ENCODE peak calls at places on chromosomes 1 and 21, in seven cellular contexts. P is LoVo; E is iPS-NIHi11; M is cardiac fibroblast; G is SK-N-DZ; A is naive thymus-derived CD4-positive, alpha-beta T cell; O is activated effector memory CD4-positive, alpha-beta T cell treated with Interleukin-2 at 50 U/mL for 16 hours. V is an unnamed sample.
A peak's percentile ranks its signal among the peaks of the same experiment; 100 is the strongest.

GRCh38 chr1:8679411-8679800 is 138.0 kb downstream of the RERE start:
- DNase-seq in G (no peak), O (no peak), E (no peak), A (no peak), M (peak; percentile 59), P (no peak), V (no peak)

GRCh38 chr21:46027855-46028493 is 46.4 kb downstream of the COL6A1 start:
- DNase-seq in P (no peak), E (no peak), A (no peak), M (peak; percentile 85), O (no peak), G (no peak), V (no peak)

GRCh38 chr1:145717833-145718232 is 1.5 kb upstream of the CD160 start:
- DNase-seq in A (no peak), M (no peak), E (no peak), P (no peak), O (no peak), G (no peak), V (no peak)

GRCh38 chr1:16093611-16094010 is 20.2 kb upstream of the FAM131C start:
- DNase-seq in P (no peak), E (no peak), O (no peak), G (no peak), A (no peak), M (no peak), V (peak; percentile 85)

GRCh38 chr1:201850053-201850397 is 21.1 kb downstream of the IPO9 start:
- DNase-seq in M (peak; percentile 93), A (no peak), G (no peak), O (no peak), P (no peak), E (no peak), V (peak; percentile 59)

GRCh38 chr21:42414928-42415769 is 11.4 kb downstream of the UBASH3A start:
- DNase-seq in O (peak; percentile 74), G (no peak), A (peak; percentile 77), E (peak; percentile 50), M (peak; percentile 7), P (no peak), V (peak; percentile 84)

GRCh38 chr1:14608308-14608707 is 9.8 kb downstream of the KAZN start:
- DNase-seq in O (no peak), E (no peak), P (no peak), M (no peak), A (no peak), G (no peak), V (no peak)

GRCh38 chr1:117633936-117634335 is 28.1 kb downstream of the TENT5C start:
- DNase-seq in G (no peak), M (no peak), O (no peak), P (no peak), A (no peak), E (no peak), V (no peak)

GRCh38 chr1:6178751-6179563 is 1.2 kb downstream of the CHD5 start:
- DNase-seq in A (no peak), M (no peak), P (no peak), G (no peak), E (peak; percentile 73), O (no peak), V (no peak)

GRCh38 chr1:186374313-186375151 is 521 bp downstream of the TPR start:
- DNase-seq in A (no peak), M (peak; percentile 40), E (peak; percentile 25), P (peak; percentile 71), G (peak; percentile 48), O (peak; percentile 2), V (peak; percentile 21)

GRCh38 chr1:201686709-201687455 is 142.1 kb upstream of the IPO9 start:
- DNase-seq in M (no peak), A (no peak), O (no peak), E (peak; percentile 59), G (no peak), P (no peak), V (no peak)

GRCh38 chr1:202944438-202944921 is 13.6 kb downstream of the ADIPOR1 start:
- DNase-seq in A (no peak), E (no peak), G (no peak), O (no peak), P (no peak), M (no peak), V (no peak)

GRCh38 chr1:202624088-202624780 is 86.0 kb downstream of the SYT2 start:
- DNase-seq in A (no peak), O (no peak), G (no peak), M (no peak), P (no peak), E (no peak), V (no peak)

GRCh38 chr1:78005755-78006154 is 1.0 kb downstream of the DNAJB4 start:
- DNase-seq in O (no peak), P (peak; percentile 74), G (no peak), A (peak; percentile 24), E (no peak), M (peak; percentile 95), V (peak; percentile 80)

GRCh38 chr1:192573499-192573898 is 2.1 kb upstream of the RGS1 start:
- DNase-seq in A (no peak), G (no peak), M (no peak), P (no peak), O (no peak), E (no peak), V (peak; percentile 74)

GRCh38 chr21:37324558-37324957 is 42.0 kb upstream of the DYRK1A start:
- DNase-seq in G (no peak), A (no peak), O (no peak), M (no peak), E (no peak), P (no peak), V (no peak)

GRCh38 chr1:24151175-24151533 is 8.2 kb upstream of the IL22RA1 start:
- DNase-seq in G (no peak), O (no peak), A (no peak), E (peak; percentile 76), M (no peak), P (peak; percentile 66), V (no peak)

GRCh38 chr1:36981771-36982622 is 52.3 kb downstream of the GRIK3 start:
- DNase-seq in O (no peak), E (no peak), G (no peak), A (no peak), P (no peak), M (no peak), V (no peak)

GRCh38 chr1:198157241-198157846 is 546 bp downstream of the NEK7 start:
- DNase-seq in M (peak; percentile 96), O (peak; percentile 74), G (peak; percentile 94), P (peak; percentile 87), A (peak; percentile 80), E (peak; percentile 78), V (peak; percentile 88)

GRCh38 chr1:234845097-234845660 is 235.2 kb upstream of the IRF2BP2 start:
- DNase-seq in G (no peak), O (peak; percentile 25), M (no peak), P (no peak), A (peak; percentile 62), E (no peak), V (no peak)

GRCh38 chr1:199273837-199274379 is 635.1 kb downstream of the PTPRC start:
- DNase-seq in E (peak; percentile 33), P (peak; percentile 31), A (no peak), G (no peak), M (peak; percentile 35), O (no peak), V (peak; percentile 54)

GRCh38 chr1:109275706-109276345 is 7.1 kb downstream of the PSRC1 start:
- DNase-seq in O (no peak), P (no peak), E (no peak), G (no peak), A (no peak), M (no peak), V (peak; percentile 88)

GRCh38 chr1:212879947-212880690 is 22.0 kb downstream of the FLVCR1 start:
- DNase-seq in P (no peak), M (no peak), A (no peak), E (no peak), O (no peak), G (no peak), V (no peak)

GRCh38 chr1:191693797-191694196 is 464.5 kb upstream of the RGS18 start:
- DNase-seq in M (no peak), E (no peak), A (no peak), G (no peak), P (no peak), O (no peak), V (no peak)

GRCh38 chr21:38311765-38312164 is 55.0 kb downstream of the KCNJ15 start:
- DNase-seq in E (no peak), A (no peak), P (no peak), M (no peak), G (no peak), O (no peak), V (peak; percentile 84)

GRCh38 chr1:89780721-89781120 is 40.1 kb upstream of the LRRC8D start:
- DNase-seq in P (no peak), G (peak; percentile 57), E (no peak), O (no peak), M (peak; percentile 52), A (peak; percentile 38), V (peak; percentile 63)

GRCh38 chr1:19341201-19342076 is 29.3 kb downstream of the SLC66A1 start:
- DNase-seq in O (peak; percentile 62), P (peak; percentile 62), G (peak; percentile 62), M (peak; percentile 77), A (peak; percentile 69), E (peak; percentile 92), V (peak; percentile 60)

GRCh38 chr1:170131984-170132383 is 13.8 kb upstream of the NTMT2 start:
- DNase-seq in G (no peak), A (no peak), O (no peak), P (no peak), E (no peak), M (no peak), V (no peak)

GRCh38 chr1:232553050-232553754 is 76.7 kb downstream of the SIPA1L2 start:
- DNase-seq in M (peak; percentile 75), O (no peak), E (no peak), P (no peak), G (no peak), A (no peak), V (peak; percentile 55)

GRCh38 chr1:27605300-27605766 is 1.4 kb upstream of the AHDC1 start:
- DNase-seq in M (no peak), A (no peak), E (no peak), O (no peak), G (no peak), P (no peak), V (no peak)

GRCh38 chr1:247647864-247648263 is 31.7 kb downstream of the OR13G1 start:
- DNase-seq in O (no peak), G (no peak), P (peak; percentile 22), M (no peak), E (peak; percentile 55), A (no peak), V (peak; percentile 29)

GRCh38 chr1:23957096-23957495 is 2.5 kb upstream of the PNRC2 start:
- DNase-seq in A (no peak), E (no peak), G (no peak), M (no peak), O (no peak), P (peak; percentile 37), V (no peak)

GRCh38 chr1:8478566-8478965 is 160.7 kb downstream of the SLC45A1 start:
- DNase-seq in O (no peak), M (no peak), A (no peak), P (no peak), G (no peak), E (no peak), V (no peak)

GRCh38 chr1:53715478-53715877 is 23.5 kb downstream of the GLIS1 start:
- DNase-seq in E (peak; percentile 79), A (no peak), P (no peak), O (no peak), M (peak; percentile 39), G (peak; percentile 18), V (peak; percentile 23)

GRCh38 chr1:51829058-51829457 is 49.5 kb downstream of the NRDC start:
- DNase-seq in M (no peak), O (no peak), P (peak; percentile 29), A (no peak), E (no peak), G (no peak), V (no peak)

V was measured in RPMI7951.